ENCODE peak calls at places on chromosome 22, in six cellular contexts. G is HepG2, K is H1, A is endothelial cell of umbilical vein, D is HCT116, W is K562. S is an unnamed sample. For H3K36me3, the result is how much of the 10 kb centered on the place peaks cover.

GRCh38 chr22:26722159-26722558 is 64.8 kb downstream of the MIAT start:
- DNase-seq in G (no peak), W (no peak), A (no peak), K (no peak), D (no peak), S (no peak)

GRCh38 chr22:31155425-31155824 is 4.6 kb upstream of the RNF185 start:
- DNase-seq in A (peak), D (no peak), G (no peak), W (no peak), K (no peak), S (no peak)

GRCh38 chr22:40751250-40751649 is 67.9 kb downstream of the SLC25A17 start:
- DNase-seq in W (no peak), A (no peak), D (no peak), G (no peak), K (no peak), S (no peak)

GRCh38 chr22:35033635-35034296 is 32.2 kb upstream of the ISX start:
- DNase-seq in K (no peak), G (no peak), D (no peak), W (no peak), A (no peak), S (no peak)

GRCh38 chr22:43435851-43436535 is 24.2 kb downstream of the MPPED1 start:
- DNase-seq in G (no peak), D (no peak), W (no peak), K (no peak), A (no peak), S (no peak)

GRCh38 chr22:17707526-17707925 is 66.7 kb downstream of the BID start:
- DNase-seq in A (peak), G (no peak), K (no peak), W (no peak), D (no peak), S (no peak)

GRCh38 chr22:24247011-24247507 is 2.2 kb upstream of the GGT5 start:
- DNase-seq in W (no peak), A (no peak), K (no peak), D (no peak), G (no peak), S (no peak)

GRCh38 chr22:23110190-23110921 is 31.4 kb downstream of the RSPH14 start:
- DNase-seq in G (no peak), A (peak), D (no peak), W (peak), K (no peak), S (no peak)

GRCh38 chr22:47173535-47174021 is 411.1 kb downstream of the TBC1D22A start:
- DNase-seq in A (no peak), D (no peak), G (no peak), W (no peak), K (no peak), S (no peak)

GRCh38 chr22:47125603-47126002 is 363.2 kb downstream of the TBC1D22A start:
- DNase-seq in A (no peak), G (no peak), D (peak), W (peak), K (no peak), S (no peak)

GRCh38 chr22:30280495-30280894 is 8.8 kb downstream of the CASTOR1 start:
- DNase-seq in A (no peak), K (no peak), W (no peak), G (no peak), D (no peak), S (no peak)

GRCh38 chr22:39219071-39220050 is 25.4 kb downstream of the PDGFB start:
- DNase-seq in K (peak), W (no peak), A (no peak), G (no peak), D (no peak), S (no peak)

GRCh38 chr22:38298312-38299000 is 18.8 kb downstream of the CSNK1E start:
- DNase-seq in G (no peak), K (no peak), D (peak), A (no peak), W (no peak), S (no peak)

GRCh38 chr22:35604671-35605457 is 12.3 kb downstream of the MB start:
- DNase-seq in W (peak), K (no peak), G (no peak), D (no peak), A (no peak), S (no peak)

GRCh38 chr22:30282616-30283046 is 6.7 kb downstream of the CASTOR1 start:
- DNase-seq in A (no peak), W (no peak), D (no peak), K (no peak), G (no peak), S (no peak)

GRCh38 chr22:37464181-37464580 is 22.0 kb downstream of the MFNG start:
- DNase-seq in W (no peak), D (no peak), G (no peak), K (no peak), A (peak), S (no peak)

GRCh38 chr22:39090426-39091064 is 6.5 kb upstream of the APOBEC3H start:
- DNase-seq in D (no peak), A (no peak), G (no peak), W (no peak), K (no peak), S (no peak)

DNA sequence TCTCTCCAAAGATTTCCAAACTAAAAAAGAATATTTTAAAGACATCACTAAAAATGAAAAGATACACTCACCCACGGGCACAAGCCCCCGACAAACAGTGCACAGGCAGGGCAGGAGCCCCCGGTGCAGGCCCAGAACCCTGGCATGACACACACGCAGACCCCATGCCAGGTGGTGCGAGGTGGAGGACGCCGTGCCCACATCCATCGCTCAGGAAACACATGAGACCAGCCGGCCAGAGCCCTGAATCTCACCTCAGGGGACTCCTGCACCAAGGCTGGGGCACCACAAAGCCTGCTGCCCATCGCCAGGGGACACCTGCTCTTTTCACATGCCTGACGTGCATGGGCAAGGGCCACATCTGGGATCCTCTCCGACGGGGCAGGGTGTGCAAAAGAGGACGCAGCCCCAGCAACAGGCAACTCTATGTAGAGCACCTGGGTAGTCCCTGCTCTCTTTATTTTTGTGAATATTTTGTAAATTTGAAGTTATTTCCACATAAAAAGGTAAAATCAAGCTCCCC is 13.4 kb downstream of the BRD1 start:
- DNase-seq in G (no peak), A (no peak), K (no peak), D (no peak), W (no peak), S (no peak)
- TF ChIP-seq POLR2AphosphoS5 in G (no peak), A (no peak), K (no peak), D (no peak), W (no peak), S (no peak)

DNA sequence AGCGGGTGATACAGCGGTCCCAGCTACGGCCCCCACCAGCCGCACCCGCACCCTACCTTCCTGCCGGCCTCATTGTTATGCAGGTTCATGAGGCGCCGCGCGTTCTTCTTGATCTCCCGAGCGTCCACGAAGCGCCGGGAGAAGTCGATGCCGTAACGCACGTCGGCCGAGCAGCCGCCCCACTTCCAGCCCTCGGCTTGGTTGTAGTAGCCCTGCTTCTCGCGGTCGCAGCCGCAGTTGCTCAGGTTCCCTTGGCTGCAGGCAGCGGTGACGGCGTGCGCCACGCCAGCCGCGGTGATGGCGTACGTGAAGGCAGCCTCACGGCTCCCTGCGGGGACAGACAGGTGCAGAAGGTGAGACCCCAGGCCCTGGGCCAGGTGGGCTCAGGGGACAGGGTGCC is 45.9 kb downstream of the WNT7B start:
- DNase-seq in D (no peak), W (peak), G (no peak), K (no peak), A (no peak), S (no peak)
- H3K9ac ChIP-seq in D (no peak), W (no peak), G (no peak), K (no peak), A (no peak), S (no peak)

DNA sequence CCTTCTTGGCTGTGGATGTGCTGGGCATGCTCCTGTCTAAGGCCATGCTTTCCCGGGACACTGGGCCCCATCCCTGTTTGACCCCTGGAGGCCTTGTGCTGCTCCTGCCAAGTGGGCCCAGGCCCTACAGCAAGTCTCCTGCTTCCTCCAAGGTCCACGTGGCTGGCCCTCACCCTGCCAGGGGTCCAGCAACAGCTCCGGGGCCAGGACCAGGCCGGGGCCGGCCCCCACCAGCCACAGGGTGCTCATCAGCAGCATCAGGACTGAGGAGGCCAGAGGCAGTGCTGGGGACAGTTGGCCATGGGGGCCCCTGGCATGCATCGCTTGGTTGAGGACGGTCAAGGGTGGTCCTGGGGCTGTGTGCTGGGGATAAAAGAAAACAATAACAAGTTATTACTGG is 2.5 kb downstream of the RHBDD3 start:
- DNase-seq in G (no peak), D (no peak), A (no peak), K (no peak), W (no peak), S (no peak)
- H3K36me3 ChIP-seq in G (under half), D (under half), A (under half), K (under half), W (under half), S (under half)

GRCh38 chr22:20305894-20306645 is 13.8 kb downstream of the DGCR6L start:
- DNase-seq in G (no peak), A (no peak), W (peak), D (no peak), K (no peak), S (no peak)

GRCh38 chr22:20298803-20299735 is 20.8 kb downstream of the DGCR6L start:
- DNase-seq in W (peak), A (peak), K (peak), G (peak), D (peak), S (peak)

GRCh38 chr22:20302438-20303228 is 17.2 kb downstream of the DGCR6L start:
- DNase-seq in G (no peak), A (no peak), D (no peak), K (no peak), W (no peak), S (no peak)

GRCh38 chr22:20299736-20300136 is 20.1 kb downstream of the DGCR6L start:
- DNase-seq in D (no peak), A (peak), W (no peak), G (no peak), K (no peak), S (no peak)

GRCh38 chr22:20304646-20305045 is 15.2 kb downstream of the DGCR6L start:
- DNase-seq in A (no peak), W (no peak), G (no peak), K (no peak), D (no peak), S (no peak)
- TF ChIP-seq POLR2AphosphoS5 in A (no peak), W (no peak), G (no peak), K (no peak), D (no peak), S (no peak)

DNA sequence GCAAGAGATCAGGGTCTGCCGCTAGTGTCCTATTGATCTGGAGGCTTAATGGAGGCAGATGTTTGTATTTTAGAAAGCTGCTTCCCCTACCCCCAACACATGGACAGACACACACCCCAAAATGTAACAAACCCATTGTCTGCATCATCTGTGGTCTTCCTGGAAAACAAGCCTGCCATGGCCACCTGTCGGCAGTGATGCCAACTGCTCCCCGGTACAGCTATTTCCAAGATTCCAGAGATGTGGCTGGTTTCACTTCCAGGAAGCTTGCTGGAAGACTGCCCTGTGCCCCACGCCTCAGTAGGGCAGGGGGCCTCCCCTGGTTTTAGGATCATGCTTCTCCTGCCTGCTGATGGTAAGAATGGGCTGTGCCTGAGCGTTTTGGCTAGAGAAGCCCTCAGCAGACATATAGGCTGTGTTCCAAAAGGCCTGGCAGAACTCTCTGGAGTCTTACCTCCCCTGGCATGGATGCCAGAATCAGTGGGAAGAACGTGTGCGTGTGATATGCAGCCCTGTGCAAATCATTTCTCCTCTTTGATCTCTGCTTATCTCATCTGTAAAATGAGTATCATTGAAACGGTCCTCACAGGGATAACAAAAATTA is 108.6 kb downstream of the FBXO7 start:
- DNase-seq in W (no peak), K (no peak), G (no peak), D (no peak), A (no peak), S (no peak)
- H3K9ac ChIP-seq in W (no peak), K (no peak), G (peak), D (no peak), A (no peak), S (no peak)

S was measured in SK-N-MC.